ENCODE peak calls at places on chromosomes 2 and 18, in four cellular contexts. Q is pancreas, T is HTR-8/SVneo, P is HL-60. G is an unnamed sample.

GRCh38 chr2:42872736-42873135 is 80.4 kb upstream of the HAAO start:
- DNase-seq in T (no peak), Q (no peak), P (no peak), G (no peak)

GRCh38 chr2:214180686-214181085 is 230.2 kb upstream of the VWC2L start:
- DNase-seq in Q (no peak), P (no peak), T (no peak), G (no peak)

GRCh38 chr2:25991965-25992364 is 9.7 kb upstream of the KIF3C start:
- DNase-seq in T (no peak), Q (no peak), P (peak), G (no peak)

GRCh38 chr2:63058149-63058741 is 7.6 kb downstream of the OTX1 start:
- DNase-seq in Q (no peak), T (no peak), P (no peak), G (no peak)

GRCh38 chr2:46187112-46187618 is 110.0 kb upstream of the EPAS1 start:
- DNase-seq in P (no peak), T (no peak), Q (peak), G (peak)

GRCh38 chr18:60277855-60278480 is 94.6 kb downstream of the MC4R start:
- DNase-seq in T (peak), P (no peak), Q (no peak), G (no peak)

GRCh38 chr2:74261204-74261864 is 62.9 kb downstream of the MTHFD2 start:
- DNase-seq in Q (no peak), P (no peak), T (peak), G (peak)

GRCh38 chr2:45709137-45709536 is 57.7 kb downstream of the PRKCE start:
- DNase-seq in P (no peak), Q (no peak), T (no peak), G (no peak)

GRCh38 chr2:219178377-219179175 is 501 bp downstream of the RETREG2 start:
- DNase-seq in T (no peak), P (peak), Q (peak), G (peak)

GRCh38 chr18:48621240-48621639 is 82.4 kb downstream of the CTIF start:
- DNase-seq in T (peak), P (no peak), Q (no peak), G (no peak)

GRCh38 chr2:165016772-165017411 is 61.6 kb upstream of the SLC38A11 start:
- DNase-seq in Q (no peak), P (peak), T (peak), G (no peak)

GRCh38 chr18:63374520-63374919 is 7.5 kb upstream of the KDSR start:
- DNase-seq in Q (no peak), T (no peak), P (no peak), G (no peak)

GRCh38 chr2:179612108-179612507 is 249.3 kb downstream of the ZNF385B start:
- DNase-seq in T (no peak), P (no peak), Q (no peak), G (no peak)

GRCh38 chr2:138373993-138374408 is 127.6 kb upstream of the SPOPL start:
- DNase-seq in Q (no peak), T (peak), P (peak), G (peak)

GRCh38 chr2:4507706-4508105 is 804.3 kb downstream of the DCDC2C start:
- DNase-seq in P (no peak), T (no peak), Q (no peak), G (no peak)

GRCh38 chr18:79934311-79935097 is 16.9 kb downstream of the SLC66A2 start:
- DNase-seq in P (peak), T (no peak), Q (peak), G (peak)

GRCh38 chr18:49168970-49169619 is 218.3 kb upstream of the SMAD7 start:
- DNase-seq in T (no peak), P (no peak), Q (no peak), G (peak)

GRCh38 chr2:239970004-239970623 is 55.0 kb downstream of the NDUFA10 start:
- DNase-seq in T (no peak), P (no peak), Q (no peak), G (no peak)

GRCh38 chr2:222904557-222905258 is 43.9 kb downstream of the ACSL3 start:
- DNase-seq in T (no peak), P (no peak), Q (no peak), G (no peak)

GRCh38 chr18:48940854-48941531 is 9.8 kb downstream of the SMAD7 start:
- DNase-seq in Q (peak), P (peak), T (no peak), G (peak)

GRCh38 chr2:181742908-181743722 is 62.8 kb upstream of the NEUROD1 start:
- DNase-seq in Q (no peak), P (peak), T (peak), G (peak)

GRCh38 chr18:67612281-67612680 is 95.8 kb upstream of the DSEL start:
- DNase-seq in T (no peak), Q (no peak), P (no peak), G (no peak)

GRCh38 chr2:96329416-96329815 is 4.3 kb downstream of the ITPRIPL1 start:
- DNase-seq in T (no peak), Q (no peak), P (no peak), G (no peak)

GRCh38 chr2:109648041-109648527 is 33.9 kb downstream of the SOWAHC start:
- DNase-seq in Q (no peak), T (no peak), P (no peak), G (no peak)

GRCh38 chr18:64115906-64116305 is 33.0 kb downstream of the LINC00305 start:
- DNase-seq in T (no peak), Q (no peak), P (no peak), G (no peak)

GRCh38 chr2:226783885-226784284 is 15.7 kb downstream of the IRS1 start:
- DNase-seq in Q (no peak), P (no peak), T (no peak), G (no peak)

GRCh38 chr2:108399479-108399878 is 21.7 kb downstream of the SULT1C4 start:
- DNase-seq in Q (no peak), P (no peak), T (no peak), G (no peak)

GRCh38 chr2:165796819-165797530 is 2.9 kb upstream of the GALNT3 start:
- DNase-seq in Q (no peak), P (no peak), T (no peak), G (no peak)

GRCh38 chr18:63336366-63337099 is 17.0 kb upstream of the BCL2 start:
- DNase-seq in P (no peak), Q (no peak), T (peak), G (peak)

GRCh38 chr2:1496394-1496821 is 83.1 kb downstream of the TPO start:
- DNase-seq in T (no peak), P (no peak), Q (no peak), G (no peak)

GRCh38 chr18:75209129-75209951 is at the start of gene PTGR3:
- DNase-seq in T (peak), P (peak), Q (peak), G (peak)

GRCh38 chr2:104599802-104600510 is 254.0 kb upstream of the POU3F3 start:
- DNase-seq in Q (no peak), P (peak), T (no peak), G (no peak)

GRCh38 chr2:12721571-12722444 is 5.1 kb downstream of the TRIB2 start:
- DNase-seq in Q (no peak), P (no peak), T (no peak), G (no peak)

GRCh38 chr2:17558878-17559277 is 18.4 kb downstream of the VSNL1 start:
- DNase-seq in Q (no peak), P (no peak), T (no peak), G (no peak)

GRCh38 chr2:9594361-9595063 is 36.3 kb downstream of the YWHAQ start:
- DNase-seq in T (peak), Q (no peak), P (no peak), G (peak)

GRCh38 chr2:137986268-137986667 is 22.0 kb downstream of the HNMT start:
- DNase-seq in Q (no peak), P (no peak), T (no peak), G (no peak)

GRCh38 chr2:209648714-209649113 is 122.9 kb upstream of the UNC80 start:
- DNase-seq in T (no peak), P (no peak), Q (no peak), G (no peak)

GRCh38 chr2:38509322-38509946 is 93.3 kb downstream of the HNRNPLL start:
- DNase-seq in T (peak), P (no peak), Q (no peak), G (peak)

GRCh38 chr2:36993841-36994620 is 27.7 kb upstream of the STRN start:
- DNase-seq in P (no peak), T (no peak), Q (no peak), G (no peak)